ENCODE peak calls at places on chromosomes 13 and 19, in seven cellular contexts. E is activated T-cell treated with anti-CD3 and anti-CD28 coated beads, Interleukin-2, amount 50 U/mL, for 24 hours; I is dermis blood vessel endothelial cell; M is brain microvascular endothelial cell; B is GM19239; A is A549; J is mucosa of gallbladder. D is an unnamed sample.

GRCh38 chr13:29964181-29964845 is 113.9 kb upstream of the UBL3 start:
- DNase-seq in M (no peak), A (no peak), B (no peak), J (no peak), E (no peak), I (no peak), D (no peak)

GRCh38 chr13:45674908-45675307 is 27.2 kb upstream of the CBY2 start:
- DNase-seq in J (no peak), E (no peak), B (no peak), I (peak), A (no peak), M (peak), D (peak)

GRCh38 chr19:54329476-54330165 is 9.3 kb downstream of the LILRA4 start:
- DNase-seq in A (no peak), J (no peak), E (no peak), B (no peak), M (no peak), I (no peak), D (no peak)

GRCh38 chr19:15324791-15325519 is 7.4 kb downstream of the BRD4 start:
- DNase-seq in A (no peak), J (peak), B (no peak), E (no peak), M (no peak), I (no peak), D (no peak)

GRCh38 chr13:60112771-60113170 is 51.0 kb downstream of the DIAPH3 start:
- DNase-seq in M (no peak), J (no peak), A (no peak), I (no peak), B (no peak), E (no peak), D (no peak)

GRCh38 chr13:49022472-49023144 is 46.9 kb downstream of the FNDC3A start:
- DNase-seq in I (no peak), M (no peak), B (no peak), E (no peak), A (no peak), J (no peak), D (no peak)

GRCh38 chr13:80118507-80118906 is 222.4 kb downstream of the SPRY2 start:
- DNase-seq in E (no peak), J (no peak), I (no peak), M (no peak), A (no peak), B (no peak), D (no peak)

GRCh38 chr13:40549500-40550094 is 116.8 kb downstream of the FOXO1 start:
- DNase-seq in E (no peak), I (no peak), M (no peak), J (no peak), B (no peak), A (no peak), D (no peak)

GRCh38 chr13:94412870-94413269 is 66.6 kb downstream of the DCT start:
- DNase-seq in I (no peak), M (no peak), E (no peak), J (no peak), A (no peak), B (no peak), D (no peak)

GRCh38 chr19:35807633-35808032 is 5.0 kb downstream of the PRODH2 start:
- DNase-seq in E (no peak), J (no peak), B (no peak), A (no peak), M (no peak), I (no peak), D (no peak)

GRCh38 chr19:40701758-40702157 is 11.3 kb upstream of the NUMBL start:
- DNase-seq in M (no peak), J (no peak), B (no peak), I (no peak), A (no peak), E (no peak), D (no peak)

GRCh38 chr19:10766681-10767201 is 48.9 kb downstream of the DNM2 start:
- DNase-seq in J (no peak), E (no peak), A (no peak), I (peak), B (no peak), M (no peak), D (peak)

GRCh38 chr19:12639901-12640613 is 26.5 kb downstream of the MAN2B1 start:
- DNase-seq in B (peak), M (peak), J (peak), A (peak), I (peak), E (peak), D (peak)

GRCh38 chr19:10491472-10492047 is 11.6 kb downstream of the KEAP1 start:
- DNase-seq in E (no peak), B (no peak), A (no peak), J (no peak), I (no peak), M (no peak), D (no peak)

GRCh38 chr19:3979289-3979673 is 6.0 kb downstream of the EEF2 start:
- DNase-seq in B (no peak), I (peak), J (no peak), E (no peak), M (no peak), A (no peak), D (no peak)

GRCh38 chr13:49098771-49099512 is 121.2 kb upstream of the MLNR start:
- DNase-seq in I (peak), A (peak), M (no peak), E (no peak), B (no peak), J (no peak), D (no peak)

GRCh38 chr13:107459430-107459829 is 755.9 kb downstream of the LIG4 start:
- DNase-seq in A (no peak), E (no peak), J (no peak), B (no peak), I (no peak), M (peak), D (no peak)

GRCh38 chr13:114049026-114049425 is 75.2 kb upstream of the C13orf46 start:
- DNase-seq in A (no peak), B (peak), E (peak), I (no peak), M (no peak), J (no peak), D (no peak)

GRCh38 chr13:113845723-113846638 is 17.9 kb downstream of the GAS6 start:
- DNase-seq in M (no peak), E (no peak), I (no peak), J (no peak), A (no peak), B (no peak), D (no peak)

GRCh38 chr13:47621931-47622330 is 379.1 kb downstream of the SUCLA2 start:
- DNase-seq in E (no peak), M (peak), B (no peak), I (no peak), J (no peak), A (no peak), D (no peak)

GRCh38 chr19:1232652-1233360 is 5.0 kb downstream of the CBARP start:
- DNase-seq in J (no peak), A (no peak), B (no peak), E (no peak), M (peak), I (peak), D (no peak)

GRCh38 chr13:20942938-20943518 is 40.5 kb upstream of the XPO4 start:
- DNase-seq in M (no peak), B (no peak), A (no peak), J (no peak), E (no peak), I (no peak), D (no peak)

GRCh38 chr13:96771501-96772367 is 222.5 kb downstream of the OXGR1 start:
- DNase-seq in I (no peak), M (no peak), E (no peak), B (peak), J (no peak), A (no peak), D (no peak)

GRCh38 chr19:35991731-35992450 is 3.1 kb upstream of the SDHAF1 start:
- DNase-seq in M (no peak), E (no peak), I (no peak), J (no peak), B (no peak), A (no peak), D (no peak)

D was measured in A673.